ENCODE peak calls at places on chromosomes 13 and 19, in seven cellular contexts. C, N, D, J, E, G and R are unnamed samples.

GRCh38 chr19:6248856-6249255 is 30.9 kb downstream of the MLLT1 start:
- DNase-seq in C (no peak), N (no peak), D (no peak), J (no peak), E (no peak), G (no peak), R (no peak)

GRCh38 chr13:51921790-51922740 is 60.3 kb downstream of the CCDC70 start:
- DNase-seq in C (peak; percentile 67), N (no peak), D (no peak), J (no peak), E (no peak), G (no peak), R (no peak)

GRCh38 chr19:6521718-6522646 is 8.8 kb upstream of the TNFSF9 start:
- DNase-seq in C (peak; percentile 64), N (peak; percentile 87), D (no peak), J (peak; percentile 46), E (no peak), G (peak; percentile 67), R (peak; percentile 72)

GRCh38 chr13:31530883-31531282 is 208.4 kb upstream of the RXFP2 start:
- DNase-seq in C (no peak), N (no peak), D (no peak), J (no peak), E (no peak), G (no peak), R (no peak)

GRCh38 chr19:15108145-15108844 is 1.1 kb downstream of the SYDE1 start:
- DNase-seq in C (no peak), N (no peak), D (no peak), J (no peak), E (no peak), G (no peak), R (peak; percentile 18)

GRCh38 chr13:33676045-33676699 is 141.8 kb upstream of the RFC3 start:
- DNase-seq in C (no peak), N (no peak), D (no peak), J (peak; percentile 44), E (peak; percentile 38), G (no peak), R (no peak)

GRCh38 chr19:2282862-2283237 is 875 bp upstream of the PEAK3 start:
- DNase-seq in C (no peak), N (no peak), D (no peak), J (no peak), E (peak; percentile 4), G (no peak), R (no peak)

GRCh38 chr19:10288662-10289166 is 1.0 kb upstream of the ICAM5 start:
- DNase-seq in C (peak; percentile 89), N (peak; percentile 90), D (no peak), J (peak; percentile 37), E (no peak), G (peak; percentile 70), R (no peak)

GRCh38 chr13:51645154-51645650 is 60.9 kb downstream of the WDFY2 start:
- DNase-seq in C (no peak), N (no peak), D (no peak), J (no peak), E (no peak), G (peak; percentile 93), R (no peak)

GRCh38 chr19:21593008-21593427 is 87.6 kb downstream of the ZNF429 start:
- DNase-seq in C (peak; percentile 22), N (no peak), D (no peak), J (no peak), E (no peak), G (peak; percentile 4), R (no peak)

GRCh38 chr19:12603714-12604113 is 6.9 kb downstream of the ZNF490 start:
- DNase-seq in C (no peak), N (no peak), D (no peak), J (no peak), E (no peak), G (no peak), R (peak; percentile 37)

GRCh38 chr13:40401911-40402776 is 264.3 kb downstream of the FOXO1 start:
- DNase-seq in C (peak; percentile 30), N (no peak), D (peak; percentile 99), J (peak; percentile 85), E (peak; percentile 98), G (peak; percentile 100), R (no peak)

GRCh38 chr13:24053505-24054251 is 106.8 kb upstream of the SPATA13 start:
- DNase-seq in C (peak; percentile 18), N (no peak), D (peak; percentile 72), J (peak; percentile 75), E (peak; percentile 82), G (peak; percentile 70), R (peak; percentile 52)

GRCh38 chr13:40665754-40666057 is 735 bp downstream of the FOXO1 start:
- DNase-seq in C (peak; percentile 19), N (peak; percentile 92), D (no peak), J (no peak), E (no peak), G (peak; percentile 54), R (no peak)

GRCh38 chr13:39675904-39676303 is 20.4 kb downstream of the COG6 start:
- DNase-seq in C (no peak), N (no peak), D (no peak), J (no peak), E (no peak), G (no peak), R (no peak)

GRCh38 chr13:97125810-97126738 is 96.1 kb upstream of the MBNL2 start:
- DNase-seq in C (no peak), N (peak; percentile 17), D (no peak), J (no peak), E (peak; percentile 34), G (peak; percentile 87), R (peak; percentile 27)

GRCh38 chr13:113115363-113116205 is 7.0 kb upstream of the F10 start:
- DNase-seq in C (no peak), N (peak; percentile 58), D (peak; percentile 4), J (peak; percentile 16), E (no peak), G (no peak), R (no peak)

GRCh38 chr13:34748078-34748477 is 194.0 kb upstream of the NBEA start:
- DNase-seq in C (no peak), N (no peak), D (peak; percentile 48), J (no peak), E (no peak), G (peak; percentile 2), R (no peak)

GRCh38 chr19:15374105-15374651 is 5.4 kb downstream of the AKAP8 start:
- DNase-seq in C (no peak), N (no peak), D (no peak), J (no peak), E (peak; percentile 32), G (no peak), R (no peak)

GRCh38 chr13:113187263-113187669 is 21.2 kb downstream of the PCID2 start:
- DNase-seq in C (peak; percentile 61), N (no peak), D (peak; percentile 26), J (peak; percentile 72), E (peak; percentile 96), G (peak; percentile 63), R (no peak)

GRCh38 chr19:5823579-5824281 is 15.8 kb downstream of the FUT6 start:
- DNase-seq in C (peak; percentile 53), N (peak; percentile 81), D (no peak), J (peak; percentile 71), E (no peak), G (peak; percentile 38), R (no peak)

GRCh38 chr13:26919311-26919710 is 158.7 kb upstream of the GPR12 start:
- DNase-seq in C (no peak), N (no peak), D (no peak), J (no peak), E (peak; percentile 71), G (no peak), R (no peak)

GRCh38 chr13:49443327-49443688 is 556 bp downstream of the CAB39L start:
- DNase-seq in C (no peak), N (no peak), D (no peak), J (no peak), E (no peak), G (peak; percentile 61), R (no peak)

GRCh38 chr19:1154731-1155351 is 19.2 kb downstream of the SBNO2 start:
- DNase-seq in C (no peak), N (peak; percentile 94), D (peak; percentile 82), J (peak; percentile 87), E (peak; percentile 95), G (peak; percentile 85), R (no peak)
- TF ChIP-seq POLR2A in C (no peak), N (peak; percentile 20), D (peak; percentile 59), J (no peak), E (peak; percentile 87), G (no peak), R (no peak)

DNA sequence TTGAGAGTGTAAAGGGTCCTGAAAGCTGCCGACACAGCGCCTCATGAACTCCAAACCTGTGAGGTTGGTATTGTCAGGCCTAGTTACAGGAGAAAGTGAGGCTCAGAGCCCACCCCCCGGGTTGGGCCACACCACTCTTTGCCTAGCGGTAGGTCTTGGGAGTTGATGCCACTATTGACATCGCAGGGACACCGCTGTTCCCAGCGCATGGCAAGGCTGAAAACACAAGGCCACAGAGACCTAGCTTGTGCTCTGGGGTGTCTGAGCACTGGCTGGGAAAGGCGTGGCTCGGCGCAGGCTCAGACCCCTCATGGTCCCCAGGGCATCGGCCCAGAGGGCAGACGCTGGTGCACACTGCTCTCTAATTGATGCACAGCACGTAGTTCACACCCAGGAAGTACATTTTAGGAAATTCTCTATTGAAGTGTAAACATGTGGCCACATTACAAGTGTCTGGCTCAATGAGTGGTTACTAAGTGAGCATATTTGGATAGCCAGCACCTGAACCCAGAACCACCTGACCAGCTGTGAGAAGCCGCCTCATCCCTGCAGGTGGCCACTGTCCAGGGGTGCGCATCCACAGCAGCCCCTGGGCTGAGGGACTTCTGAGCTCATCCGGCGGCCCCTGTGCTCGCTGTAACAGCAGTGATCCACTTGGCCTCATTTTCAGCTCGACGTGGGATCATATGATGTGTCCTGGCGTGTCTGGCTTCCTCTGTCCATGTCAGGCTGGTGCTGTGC is 27.3 kb downstream of the UPF1 start:
- DNase-seq in C (no peak), N (peak; percentile 42), D (no peak), J (no peak), E (no peak), G (no peak), R (no peak)
- TF ChIP-seq POLR2A in C (no peak), N (no peak), D (no peak), J (no peak), E (no peak), G (no peak), R (no peak)

GRCh38 chr13:45178349-45179142 is 22.3 kb downstream of the KCTD4 start:
- DNase-seq in C (no peak), N (no peak), D (no peak), J (no peak), E (no peak), G (no peak), R (no peak)

GRCh38 chr13:45184693-45185092 is 16.2 kb downstream of the KCTD4 start:
- DNase-seq in C (no peak), N (no peak), D (no peak), J (no peak), E (no peak), G (no peak), R (no peak)

GRCh38 chr13:45180713-45181601 is 19.9 kb downstream of the KCTD4 start:
- DNase-seq in C (no peak), N (no peak), D (no peak), J (no peak), E (no peak), G (no peak), R (no peak)

GRCh38 chr13:45179428-45179827 is 21.4 kb downstream of the KCTD4 start:
- DNase-seq in C (no peak), N (no peak), D (no peak), J (no peak), E (no peak), G (no peak), R (no peak)

GRCh38 chr13:45180303-45180702 is 20.5 kb downstream of the KCTD4 start:
- DNase-seq in C (no peak), N (no peak), D (no peak), J (no peak), E (no peak), G (no peak), R (no peak)
- TF ChIP-seq POLR2A in C (no peak), N (no peak), D (no peak), J (no peak), E (no peak), G (no peak), R (no peak)

GRCh38 chr13:95915102-95915501 is 138.1 kb downstream of the UGGT2 start:
- DNase-seq in C (no peak), N (no peak), D (no peak), J (no peak), E (no peak), G (no peak), R (no peak)
- TF ChIP-seq POLR2A in C (no peak), N (no peak), D (no peak), J (no peak), E (no peak), G (no peak), R (no peak)